ENCODE peak calls at places on chromosomes 7 and 10, in six cellular contexts. One of them, this sample, is unnamed.
A peak's percentile ranks its signal among the peaks of the same experiment; 100 is the strongest.

GRCh38 chr10:68327889-68328786 is 3.7 kb upstream of the HNRNPH3 start:
- DNase-seq in H9: no peak
- DNase-seq in neuronal stem cell: no peak
- DNase-seq in IMR-90: peak; percentile 60
- DNase-seq in H1: no peak
- DNase-seq in trophoblast cell: no peak
- DNase-seq in this sample: peak; percentile 90

GRCh38 chr10:21363087-21363752 is 162.3 kb downstream of the SKIDA1 start:
- DNase-seq in H9: no peak
- DNase-seq in neuronal stem cell: no peak
- DNase-seq in IMR-90: no peak
- DNase-seq in H1: no peak
- DNase-seq in trophoblast cell: no peak
- DNase-seq in this sample: peak; percentile 10

GRCh38 chr10:12484945-12485805 is 135.8 kb downstream of the CAMK1D start:
- DNase-seq in H9: peak; percentile 67
- DNase-seq in neuronal stem cell: no peak
- DNase-seq in IMR-90: no peak
- DNase-seq in H1: peak; percentile 56
- DNase-seq in trophoblast cell: peak; percentile 87
- DNase-seq in this sample: no peak

GRCh38 chr7:137488038-137488437 is 144.5 kb upstream of the PTN start:
- DNase-seq in H9: no peak
- DNase-seq in neuronal stem cell: no peak
- DNase-seq in IMR-90: peak; percentile 45
- DNase-seq in H1: no peak
- DNase-seq in trophoblast cell: no peak
- DNase-seq in this sample: peak; percentile 15

GRCh38 chr7:134777470-134777869 is 2.0 kb upstream of the CALD1 start:
- DNase-seq in H9: no peak
- DNase-seq in neuronal stem cell: no peak
- DNase-seq in IMR-90: peak; percentile 62
- DNase-seq in H1: no peak
- DNase-seq in trophoblast cell: no peak
- DNase-seq in this sample: peak; percentile 75

GRCh38 chr10:59905066-59905734 is 1.2 kb downstream of the CCDC6 start:
- DNase-seq in H9: peak; percentile 48
- DNase-seq in neuronal stem cell: no peak
- DNase-seq in IMR-90: peak; percentile 16
- DNase-seq in H1: peak; percentile 70
- DNase-seq in trophoblast cell: no peak
- DNase-seq in this sample: peak; percentile 39

GRCh38 chr7:139523988-139524815 is 717 bp downstream of the CLEC2L start:
- DNase-seq in H9: no peak
- DNase-seq in neuronal stem cell: no peak
- DNase-seq in IMR-90: no peak
- DNase-seq in H1: peak; percentile 66
- DNase-seq in trophoblast cell: no peak
- DNase-seq in this sample: no peak

GRCh38 chr10:97764519-97764931 is 7.3 kb downstream of the SFRP5 start:
- DNase-seq in H9: no peak
- DNase-seq in neuronal stem cell: no peak
- DNase-seq in IMR-90: no peak
- DNase-seq in H1: no peak
- DNase-seq in trophoblast cell: no peak
- DNase-seq in this sample: no peak

GRCh38 chr7:131502810-131503545 is 53.5 kb downstream of the PODXL start:
- DNase-seq in H9: no peak
- DNase-seq in neuronal stem cell: no peak
- DNase-seq in IMR-90: peak; percentile 49
- DNase-seq in H1: no peak
- DNase-seq in trophoblast cell: no peak
- DNase-seq in this sample: peak; percentile 61

GRCh38 chr7:106029941-106030340 is 66.9 kb downstream of the CDHR3 start:
- DNase-seq in H9: no peak
- DNase-seq in neuronal stem cell: no peak
- DNase-seq in IMR-90: no peak
- DNase-seq in H1: no peak
- DNase-seq in trophoblast cell: no peak
- DNase-seq in this sample: no peak

GRCh38 chr7:30656006-30656575 is 26.2 kb downstream of the CRHR2 start:
- DNase-seq in H9: no peak
- DNase-seq in neuronal stem cell: no peak
- DNase-seq in IMR-90: no peak
- DNase-seq in H1: no peak
- DNase-seq in trophoblast cell: no peak
- DNase-seq in this sample: no peak

GRCh38 chr7:36820527-36821170 is 96.4 kb upstream of the AOAH start:
- DNase-seq in H9: no peak
- DNase-seq in neuronal stem cell: no peak
- DNase-seq in IMR-90: no peak
- DNase-seq in H1: no peak
- DNase-seq in trophoblast cell: peak; percentile 61
- DNase-seq in this sample: peak; percentile 37

DNA sequence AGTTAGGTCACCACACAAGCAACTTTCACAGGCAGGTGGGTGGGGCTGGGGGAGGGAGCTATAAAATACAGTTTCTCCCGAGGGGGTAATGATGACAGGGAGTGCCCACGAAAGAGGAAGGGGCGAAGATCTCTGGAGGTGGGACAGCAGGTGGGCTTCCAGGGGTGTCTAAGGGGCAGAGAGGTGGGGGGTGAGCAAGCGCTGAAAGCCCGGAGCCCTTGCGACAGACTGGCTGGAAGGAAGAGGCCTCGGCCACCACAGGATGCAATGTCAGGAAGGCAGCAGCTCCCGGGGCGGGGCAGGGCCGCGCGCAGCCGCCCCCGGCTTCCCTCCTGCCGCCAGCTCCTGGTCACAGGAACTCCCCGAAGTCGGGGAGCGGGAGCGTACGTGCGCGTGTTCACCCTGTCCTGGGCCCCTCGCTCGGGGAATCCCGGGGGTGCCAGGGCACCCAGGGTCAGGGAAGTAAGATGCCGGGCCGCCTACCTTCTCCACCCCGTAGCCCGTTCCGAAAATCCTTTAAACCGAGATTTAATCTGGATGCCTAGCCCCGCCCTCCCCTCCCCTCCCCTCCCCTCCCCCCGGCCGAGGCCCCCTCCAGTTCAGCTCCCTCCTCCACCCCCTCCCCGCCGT is 105.2 kb upstream of the PPIF start:
- DNase-seq in H9: peak; percentile 62
- DNase-seq in neuronal stem cell: no peak
- DNase-seq in IMR-90: peak; percentile 67
- DNase-seq in H1: peak; percentile 69
- DNase-seq in trophoblast cell: peak; percentile 69
- DNase-seq in this sample: peak; percentile 86
- H3K4ac ChIP-seq in H9: no peak overlapping the region
- H3K4ac ChIP-seq in neuronal stem cell: no peak overlapping the region
- H3K4ac ChIP-seq in IMR-90: peak overlapping the region; percentile 61
- H3K4ac ChIP-seq in H1: no peak overlapping the region
- H3K4ac ChIP-seq in trophoblast cell: peak overlapping the region; percentile 54
- H3K4ac ChIP-seq in this sample: no peak overlapping the region

GRCh38 chr10:80100116-80100515 is 21.7 kb downstream of the TMEM254 start:
- DNase-seq in H9: no peak
- DNase-seq in neuronal stem cell: no peak
- DNase-seq in IMR-90: no peak
- DNase-seq in H1: no peak
- DNase-seq in trophoblast cell: peak; percentile 89
- DNase-seq in this sample: no peak
- H3K14ac ChIP-seq in H9: no peak overlapping the region
- H3K14ac ChIP-seq in neuronal stem cell: no peak overlapping the region
- H3K14ac ChIP-seq in IMR-90: no peak overlapping the region
- H3K14ac ChIP-seq in H1: no peak overlapping the region
- H3K14ac ChIP-seq in trophoblast cell: no peak overlapping the region
- H3K14ac ChIP-seq in this sample: no peak overlapping the region

DNA sequence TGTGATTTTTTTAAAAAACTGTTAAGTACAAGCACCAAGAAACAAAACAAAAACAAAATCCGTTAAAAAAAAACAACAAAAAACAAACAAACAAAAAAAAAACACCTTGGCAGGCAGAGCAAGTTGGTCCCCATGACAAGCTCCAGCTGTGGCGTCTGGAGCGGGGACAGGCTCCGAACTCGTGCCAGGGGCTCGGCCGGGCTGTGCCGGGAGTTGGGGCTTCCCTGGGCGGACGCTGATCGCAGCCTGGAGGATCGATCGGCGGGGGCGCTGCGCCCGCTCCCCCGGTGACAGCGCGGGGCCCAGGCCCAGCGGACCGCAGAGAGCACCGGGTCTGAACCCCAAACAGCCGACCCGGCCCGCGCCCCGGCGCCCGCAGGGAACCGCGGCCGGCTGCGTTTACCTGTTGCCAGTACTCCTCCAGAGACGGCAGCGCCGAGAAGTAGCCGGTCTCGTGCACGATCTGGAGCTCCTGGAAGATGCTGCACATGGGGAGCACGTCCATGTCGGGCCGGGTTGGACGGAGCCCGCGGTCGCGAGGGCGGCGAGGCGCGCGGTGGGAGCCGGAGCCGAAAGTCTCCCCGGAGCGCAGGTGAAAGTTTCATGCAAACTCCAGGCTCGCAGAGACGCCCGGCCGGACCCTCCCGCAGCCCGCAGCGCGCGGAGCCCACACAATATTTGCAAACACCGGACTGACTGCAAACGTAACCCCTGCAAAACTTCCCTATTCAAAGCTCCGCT is at the start of gene KLF6:
- DNase-seq in H9: no peak
- DNase-seq in neuronal stem cell: no peak
- DNase-seq in IMR-90: peak; percentile 28
- DNase-seq in H1: peak; percentile 70
- DNase-seq in trophoblast cell: no peak
- DNase-seq in this sample: no peak
- H2AK5ac ChIP-seq in H9: no peak within 1 kb of the TSS
- H2AK5ac ChIP-seq in neuronal stem cell: peak within 1 kb of the TSS; percentile 91
- H2AK5ac ChIP-seq in IMR-90: peak within 1 kb of the TSS; percentile 97
- H2AK5ac ChIP-seq in H1: peak within 1 kb of the TSS; percentile 34
- H2AK5ac ChIP-seq in trophoblast cell: peak within 1 kb of the TSS; percentile 73
- H2AK5ac ChIP-seq in this sample: peak within 1 kb of the TSS; percentile 55

DNA sequence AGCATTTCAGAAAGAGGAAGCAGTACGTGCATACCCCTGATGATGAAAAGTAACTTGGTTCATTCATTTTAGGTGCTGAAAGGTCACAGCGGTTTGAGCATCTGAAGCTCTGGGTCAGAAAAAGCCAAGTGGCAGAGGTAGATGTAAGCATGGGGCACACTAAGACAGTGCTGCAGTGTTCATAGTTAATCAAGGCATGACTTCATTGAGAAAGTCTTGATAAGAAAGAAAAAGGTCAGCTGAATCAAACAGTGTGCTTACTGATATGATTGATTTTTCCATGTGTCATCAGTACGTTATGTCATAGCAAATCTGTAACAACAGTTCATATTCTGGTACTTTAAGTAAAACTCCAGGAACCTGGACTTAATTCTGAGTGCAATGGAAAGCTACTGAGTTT is 107.7 kb upstream of the PCLO start:
- DNase-seq in H9: no peak
- DNase-seq in neuronal stem cell: no peak
- DNase-seq in IMR-90: no peak
- DNase-seq in H1: no peak
- DNase-seq in trophoblast cell: no peak
- DNase-seq in this sample: no peak
- H3K4ac ChIP-seq in H9: no peak overlapping the region
- H3K4ac ChIP-seq in neuronal stem cell: no peak overlapping the region
- H3K4ac ChIP-seq in IMR-90: no peak overlapping the region
- H3K4ac ChIP-seq in H1: no peak overlapping the region
- H3K4ac ChIP-seq in trophoblast cell: no peak overlapping the region
- H3K4ac ChIP-seq in this sample: no peak overlapping the region

GRCh38 chr10:15678851-15679250 is 40.9 kb downstream of the ITGA8 start:
- DNase-seq in H9: no peak
- DNase-seq in neuronal stem cell: no peak
- DNase-seq in IMR-90: no peak
- DNase-seq in H1: no peak
- DNase-seq in trophoblast cell: no peak
- DNase-seq in this sample: no peak
- H3K14ac ChIP-seq in H9: no peak overlapping the region
- H3K14ac ChIP-seq in neuronal stem cell: no peak overlapping the region
- H3K14ac ChIP-seq in IMR-90: no peak overlapping the region
- H3K14ac ChIP-seq in H1: no peak overlapping the region
- H3K14ac ChIP-seq in trophoblast cell: no peak overlapping the region
- H3K14ac ChIP-seq in this sample: no peak overlapping the region

DNA sequence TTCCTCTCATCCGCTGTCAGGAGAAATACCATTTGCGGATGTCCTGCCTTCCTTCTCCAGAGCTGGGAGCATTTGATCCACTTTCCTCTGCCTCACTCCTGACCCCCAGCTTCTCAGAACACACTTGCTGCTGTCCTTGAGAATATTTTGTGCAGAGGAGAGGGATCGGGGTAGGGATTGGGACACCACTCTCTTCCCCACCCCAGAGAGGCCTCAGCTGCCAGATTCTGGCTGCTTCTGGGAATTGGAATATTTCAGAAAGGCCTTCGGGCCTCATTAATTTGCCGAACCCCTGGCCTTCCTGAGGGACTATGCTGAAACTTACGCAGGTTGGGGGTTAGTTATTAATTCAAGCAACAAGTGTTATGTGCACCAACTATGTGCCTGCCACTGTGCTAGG is 96.9 kb downstream of the C10orf105 start:
- DNase-seq in H9: no peak
- DNase-seq in neuronal stem cell: no peak
- DNase-seq in IMR-90: no peak
- DNase-seq in H1: no peak
- DNase-seq in trophoblast cell: no peak
- DNase-seq in this sample: no peak
- H2AK5ac ChIP-seq in H9: no peak overlapping the region
- H2AK5ac ChIP-seq in neuronal stem cell: no peak overlapping the region
- H2AK5ac ChIP-seq in IMR-90: no peak overlapping the region
- H2AK5ac ChIP-seq in H1: peak overlapping the region; percentile 66
- H2AK5ac ChIP-seq in trophoblast cell: no peak overlapping the region
- H2AK5ac ChIP-seq in this sample: no peak overlapping the region

DNA sequence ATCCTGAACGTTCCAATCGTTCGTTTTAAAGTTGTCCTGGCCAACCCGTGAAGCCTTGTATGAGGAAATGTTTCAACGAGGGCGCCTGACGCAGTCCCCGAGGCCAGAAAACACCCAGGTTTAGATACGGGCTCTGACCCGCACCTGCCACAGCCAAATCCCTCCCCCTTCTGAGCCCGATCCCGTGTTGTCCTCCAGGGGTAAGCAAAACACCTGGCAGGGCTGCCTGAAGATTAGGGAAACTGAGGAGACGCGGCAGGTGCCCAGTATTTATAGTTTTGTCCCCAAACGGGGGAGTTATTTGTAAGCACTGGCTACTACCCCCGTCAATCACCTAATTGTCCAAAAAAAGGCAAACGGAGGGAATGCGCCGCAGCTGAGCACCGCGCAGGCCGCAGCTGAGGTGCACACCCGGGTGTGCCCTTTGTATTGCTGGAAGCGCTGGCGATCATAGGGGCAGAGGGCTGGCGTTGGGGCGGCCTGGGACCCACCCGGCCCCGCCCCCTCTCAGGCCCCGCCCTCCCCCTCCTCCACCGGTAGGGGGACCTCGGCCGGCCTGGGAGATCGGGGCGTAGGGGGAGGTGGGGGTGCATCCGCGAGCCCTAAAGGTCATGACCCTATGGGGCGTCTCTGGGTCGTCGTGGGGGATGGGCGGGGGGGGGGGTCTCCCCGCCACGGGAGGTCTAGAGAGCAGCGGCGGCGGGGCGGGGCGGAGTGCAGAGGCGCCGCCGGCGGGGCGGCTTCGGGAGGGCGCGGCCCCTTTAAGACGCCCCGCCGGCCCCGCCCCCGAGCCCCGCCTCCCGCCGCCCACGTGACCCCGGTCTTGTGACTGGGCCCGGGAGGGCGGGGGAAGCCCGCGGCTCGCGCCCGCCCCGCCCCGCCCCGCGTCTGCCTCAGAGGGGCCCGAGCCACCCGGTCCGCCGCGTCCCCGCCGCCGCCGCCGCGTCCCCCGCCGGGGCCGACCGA is at the start of gene BRI3:
- DNase-seq in H9: peak; percentile 91
- DNase-seq in neuronal stem cell: peak; percentile 94
- DNase-seq in IMR-90: peak; percentile 73
- DNase-seq in H1: peak; percentile 81
- DNase-seq in trophoblast cell: peak; percentile 97
- DNase-seq in this sample: peak; percentile 87
- H3K4ac ChIP-seq in H9: no peak within 1 kb of the TSS
- H3K4ac ChIP-seq in neuronal stem cell: no peak within 1 kb of the TSS
- H3K4ac ChIP-seq in IMR-90: peak within 1 kb of the TSS; percentile 92
- H3K4ac ChIP-seq in H1: peak within 1 kb of the TSS; percentile 49
- H3K4ac ChIP-seq in trophoblast cell: peak within 1 kb of the TSS; percentile 88
- H3K4ac ChIP-seq in this sample: peak within 1 kb of the TSS; percentile 90